ENCODE peak calls at places on chromosomes 7 and 10, in ten cellular contexts. K is body of pancreas, D is endothelial cell of umbilical vein, E is AG04450, Y is tibial nerve, U is cardiac muscle cell, H is right atrium auricular region, X is brain microvascular endothelial cell, P is BJ, L is mammary epithelial cell. C is an unnamed sample. For H3K27me3, the result is how much of the 10 kb centered on the place peaks cover.

GRCh38 chr7:87151701-87152111 is 547 bp upstream of the DMTF1 start:
- DNase-seq in K (no peak), D (no peak), P (no peak), H (no peak), X (no peak), Y (no peak), E (no peak), L (no peak), U (no peak), C (no peak)

GRCh38 chr7:20440472-20441105 is 109.9 kb downstream of the ITGB8 start:
- DNase-seq in K (peak), U (peak), X (peak), H (no peak), L (no peak), Y (no peak), E (peak), P (no peak), D (peak), C (no peak)

GRCh38 chr7:66728571-66728970 is 12.0 kb upstream of the RABGEF1 start:
- DNase-seq in K (no peak), Y (no peak), P (no peak), E (no peak), D (no peak), X (no peak), L (no peak), H (no peak), U (no peak), C (no peak)

GRCh38 chr10:117005454-117006055 is 568 bp upstream of the SHTN1 start:
- DNase-seq in K (peak), L (peak), H (no peak), P (no peak), D (no peak), Y (no peak), E (no peak), U (peak), X (no peak), C (no peak)

GRCh38 chr7:50835156-50835555 is 52.5 kb upstream of the GRB10 start:
- DNase-seq in X (no peak), U (no peak), E (no peak), Y (no peak), K (no peak), L (no peak), D (no peak), P (no peak), H (no peak), C (no peak)

GRCh38 chr7:98278408-98278807 is 3.1 kb upstream of the BRI3 start:
- DNase-seq in X (no peak), D (no peak), U (no peak), L (no peak), P (no peak), K (no peak), Y (no peak), E (no peak), H (no peak), C (no peak)

GRCh38 chr7:135501402-135501801 is 8.5 kb downstream of the CNOT4 start:
- DNase-seq in X (no peak), D (no peak), U (no peak), H (no peak), K (no peak), P (no peak), L (no peak), E (no peak), Y (no peak), C (no peak)

GRCh38 chr7:112271162-112271561 is 64.7 kb downstream of the ZNF277 start:
- DNase-seq in H (no peak), Y (no peak), X (no peak), L (no peak), U (no peak), E (no peak), K (no peak), P (no peak), D (no peak), C (no peak)

GRCh38 chr7:83119002-83119358 is 43.7 kb downstream of the PCLO start:
- DNase-seq in H (no peak), L (no peak), E (no peak), K (no peak), P (no peak), D (no peak), U (no peak), Y (no peak), X (no peak), C (no peak)

DNA sequence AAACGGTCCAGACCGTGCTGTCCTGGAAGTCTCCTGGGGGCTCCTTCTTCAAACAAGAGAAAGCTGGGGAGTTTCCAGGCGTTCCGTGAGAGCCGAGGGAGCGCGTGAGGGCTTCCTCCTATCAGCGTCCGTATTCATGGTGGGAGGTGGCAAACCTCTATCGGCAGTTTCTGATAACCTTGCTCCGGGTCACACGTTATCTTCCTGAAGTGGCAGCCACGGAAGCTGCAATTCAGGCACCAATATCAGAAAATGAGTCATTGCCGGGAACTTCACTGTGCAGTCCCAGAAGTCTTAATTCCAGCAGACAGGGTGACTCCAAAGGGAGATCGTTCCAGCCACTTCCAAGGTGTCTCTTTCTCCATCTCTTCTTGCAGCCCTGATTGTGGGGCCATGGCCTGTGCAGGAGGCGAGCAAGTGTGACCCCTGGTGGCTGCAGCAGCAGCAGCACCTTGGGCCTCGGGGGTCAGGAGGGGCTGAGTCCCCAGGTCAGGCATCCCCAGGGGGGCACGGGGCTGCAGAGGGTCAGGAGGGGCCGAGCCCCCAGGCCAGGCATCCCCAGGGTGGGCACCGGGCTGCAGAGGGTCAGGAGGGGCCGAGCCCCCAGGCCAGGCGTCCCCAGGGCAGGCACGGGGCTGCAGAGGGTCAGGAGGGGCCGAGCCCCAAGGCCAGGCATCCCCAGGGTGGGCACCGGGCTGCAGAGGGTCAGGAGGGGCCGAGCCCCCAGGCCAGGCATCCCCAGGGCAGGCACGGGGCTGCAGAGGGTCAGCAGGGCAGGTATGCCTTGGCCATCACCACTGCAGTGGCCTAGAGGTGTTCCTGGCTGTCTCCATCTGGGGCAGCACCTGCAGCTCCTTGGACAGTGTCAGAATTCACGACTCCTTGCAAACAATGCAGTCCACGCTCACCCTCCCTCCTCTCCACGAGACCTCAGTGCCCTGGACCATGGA is 538.7 kb downstream of the DNAJB6 start:
- DNase-seq in L (no peak), X (peak), K (no peak), U (no peak), E (no peak), P (no peak), D (no peak), Y (no peak), H (no peak), C (peak)
- H3K27me3 ChIP-seq in L (under half), X (under half), K (under half), U (under half), E (under half), P (under half), D (under half), Y (under half), H (under half), C (under half)

GRCh38 chr10:14801693-14802092 is 27.0 kb upstream of the FAM107B start:
- DNase-seq in P (no peak), D (peak), X (no peak), Y (no peak), K (no peak), U (peak), H (no peak), E (no peak), L (no peak), C (no peak)
- TF ChIP-seq CTCF in P (no peak), D (no peak), X (peak), Y (no peak), K (no peak), U (peak), H (no peak), E (peak), L (no peak), C (no peak)

GRCh38 chr7:151764056-151764920 is 112.6 kb downstream of the PRKAG2 start:
- DNase-seq in D (no peak), K (no peak), U (no peak), L (no peak), Y (no peak), H (no peak), E (no peak), X (no peak), P (no peak), C (no peak)

GRCh38 chr7:151769189-151769821 is 107.6 kb downstream of the PRKAG2 start:
- DNase-seq in H (no peak), Y (no peak), P (no peak), X (no peak), D (no peak), L (no peak), U (no peak), K (no peak), E (no peak), C (no peak)

GRCh38 chr7:151763420-151763984 is 113.4 kb downstream of the PRKAG2 start:
- DNase-seq in H (no peak), P (no peak), D (no peak), E (no peak), Y (no peak), K (no peak), X (no peak), L (no peak), U (no peak), C (no peak)

GRCh38 chr7:151768805-151769188 is 108.1 kb downstream of the PRKAG2 start:
- DNase-seq in P (no peak), X (no peak), K (no peak), U (no peak), E (no peak), H (no peak), Y (no peak), L (no peak), D (no peak), C (no peak)

DNA sequence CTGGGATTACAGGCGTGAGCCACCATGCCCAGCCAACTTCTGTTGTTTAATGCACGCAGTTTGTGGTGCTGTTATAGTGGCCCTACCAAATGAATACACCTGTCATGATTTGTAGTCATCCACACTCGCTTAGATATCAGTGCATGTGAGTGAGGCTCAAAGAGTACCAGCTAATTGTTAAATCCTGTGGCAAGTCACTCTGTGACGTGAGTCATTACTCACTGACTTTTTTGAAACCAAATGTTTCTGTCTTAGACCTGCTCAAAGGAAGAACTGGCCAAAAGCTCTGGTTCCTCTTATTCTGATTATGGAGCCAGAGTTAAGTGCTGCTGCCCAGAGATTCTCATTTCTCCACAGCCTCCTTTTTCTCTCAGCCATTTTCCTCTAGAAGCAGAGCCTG is 109.4 kb downstream of the PRKAG2 start:
- DNase-seq in H (no peak), K (no peak), L (no peak), P (no peak), E (no peak), X (no peak), Y (no peak), U (no peak), D (no peak), C (no peak)
- H3K27me3 ChIP-seq in H (under half), K (under half), L (under half), P (under half), E (half or more), X (under half), Y (under half), U (under half), D (under half), C (under half)

GRCh38 chr10:35470535-35470934 is 134.2 kb downstream of the CCNY start:
- DNase-seq in X (peak), H (no peak), U (peak), Y (no peak), K (no peak), L (no peak), E (no peak), P (no peak), D (peak), C (no peak)
- TF ChIP-seq CTCF in X (no peak), H (no peak), U (no peak), Y (no peak), K (no peak), L (no peak), E (no peak), P (no peak), D (no peak), C (no peak)

GRCh38 chr7:68122806-68123205 is 1126.2 kb downstream of the TYW1 start:
- DNase-seq in P (no peak), L (no peak), X (no peak), Y (no peak), H (no peak), U (no peak), D (no peak), K (no peak), E (no peak), C (no peak)
- H3K27me3 ChIP-seq in P (under half), L (under half), X (under half), Y (under half), H (under half), U (under half), D (under half), K (under half), E (under half), C (under half)